ENCODE peak calls at places on chromosomes 1 and 21, in eight cellular contexts. L is upper lobe of right lung, G is breast epithelium, W is GM23248, B is tibial artery, I is fibroblast of lung, U is neuronal stem cell, R is adrenal gland. A is an unnamed sample.

GRCh38 chr1:87686671-87687070 is 358.0 kb downstream of the LMO4 start:
- DNase-seq in L (no peak), G (no peak), W (no peak), B (no peak), I (no peak), U (no peak), R (no peak), A (no peak)

GRCh38 chr1:183023601-183024351 is 556 bp downstream of the LAMC1 start:
- DNase-seq in L (peak; percentile 91), G (peak; percentile 80), W (peak; percentile 74), B (peak; percentile 57), I (peak; percentile 52), U (peak; percentile 48), R (peak; percentile 56), A (peak; percentile 86)

GRCh38 chr1:159953866-159954515 is at the start of gene SLAMF9:
- DNase-seq in L (no peak), G (no peak), W (peak; percentile 83), B (no peak), I (peak; percentile 8), U (no peak), R (no peak), A (no peak)

GRCh38 chr1:59075021-59075420 is 221.9 kb upstream of the FGGY start:
- DNase-seq in L (no peak), G (no peak), W (no peak), B (no peak), I (no peak), U (no peak), R (no peak), A (no peak)

GRCh38 chr1:20634065-20634593 is 871 bp downstream of the PINK1 start:
- DNase-seq in L (no peak), G (no peak), W (peak; percentile 46), B (no peak), I (no peak), U (no peak), R (no peak), A (no peak)

GRCh38 chr1:84853743-84854721 is 39.0 kb downstream of the LPAR3 start:
- DNase-seq in L (no peak), G (no peak), W (peak; percentile 87), B (no peak), I (peak; percentile 49), U (no peak), R (no peak), A (no peak)

GRCh38 chr1:180953291-180953747 is 40.6 kb downstream of the KIAA1614 start:
- DNase-seq in L (peak; percentile 61), G (peak; percentile 72), W (peak; percentile 34), B (no peak), I (no peak), U (no peak), R (no peak), A (peak; percentile 91)

GRCh38 chr21:33362044-33362555 is 37.3 kb downstream of the IFNAR1 start:
- DNase-seq in L (no peak), G (no peak), W (no peak), B (no peak), I (no peak), U (no peak), R (no peak), A (no peak)

GRCh38 chr21:46295177-46295711 is 9.1 kb downstream of the YBEY start:
- DNase-seq in L (no peak), G (no peak), W (peak; percentile 30), B (no peak), I (peak; percentile 24), U (no peak), R (no peak), A (no peak)

GRCh38 chr1:93015590-93015989 is 54.3 kb upstream of the DIPK1A start:
- DNase-seq in L (no peak), G (no peak), W (peak; percentile 56), B (no peak), I (peak; percentile 46), U (no peak), R (no peak), A (no peak)

GRCh38 chr1:172143384-172144025 is 277.0 kb upstream of the C1orf105 start:
- DNase-seq in L (no peak), G (no peak), W (peak; percentile 74), B (no peak), I (peak; percentile 89), U (no peak), R (no peak), A (no peak)

GRCh38 chr1:22196041-22196440 is 53.1 kb upstream of the WNT4 start:
- DNase-seq in L (no peak), G (no peak), W (no peak), B (no peak), I (no peak), U (no peak), R (no peak), A (no peak)

GRCh38 chr1:198373376-198373775 is 167.1 kb downstream of the ATP6V1G3 start:
- DNase-seq in L (no peak), G (no peak), W (peak; percentile 48), B (no peak), I (peak; percentile 27), U (no peak), R (no peak), A (no peak)

GRCh38 chr1:108327534-108328462 is 83.9 kb upstream of the NBPF4 start:
- DNase-seq in L (no peak), G (no peak), W (no peak), B (no peak), I (no peak), U (no peak), R (no peak), A (no peak)

GRCh38 chr1:166924829-166925541 is 48.9 kb upstream of the TADA1 start:
- DNase-seq in L (no peak), G (no peak), W (no peak), B (no peak), I (no peak), U (no peak), R (no peak), A (no peak)

GRCh38 chr1:30437059-30437576 is 286.3 kb downstream of the MATN1 start:
- DNase-seq in L (no peak), G (no peak), W (no peak), B (no peak), I (no peak), U (no peak), R (no peak), A (no peak)

GRCh38 chr1:214500349-214501055 is 50.9 kb downstream of the PTPN14 start:
- DNase-seq in L (no peak), G (no peak), W (peak; percentile 30), B (no peak), I (no peak), U (no peak), R (no peak), A (no peak)
- H3K4me1 ChIP-seq in L (no peaks in the 10 kb centered on the region), G (no peaks in the 10 kb centered on the region), W (peaks cover 34% of the 10 kb centered on the region), B (peaks cover 66% of the 10 kb centered on the region), I (peaks cover 5% of the 10 kb centered on the region), U (peaks cover 3% of the 10 kb centered on the region), R (peaks cover 4% of the 10 kb centered on the region), A (peaks cover 4% of the 10 kb centered on the region)

GRCh38 chr1:231603598-231604275 is 22.9 kb upstream of the DISC1 start:
- DNase-seq in L (no peak), G (no peak), W (peak; percentile 74), B (no peak), I (peak; percentile 68), U (peak; percentile 42), R (peak; percentile 23), A (no peak)
- H3K27ac ChIP-seq in L (no peak overlapping the region), G (no peak overlapping the region), W (no peak overlapping the region), B (peak overlapping the region; percentile 4), I (no peak overlapping the region), U (no peak overlapping the region), R (no peak overlapping the region), A (no peak overlapping the region)

GRCh38 chr1:145959333-145959732 is 1.5 kb upstream of the LIX1L start:
- DNase-seq in L (no peak), G (no peak), W (no peak), B (no peak), I (no peak), U (no peak), R (no peak), A (no peak)

GRCh38 chr1:145956361-145956760 is 1.5 kb downstream of the LIX1L start:
- DNase-seq in L (no peak), G (no peak), W (no peak), B (no peak), I (no peak), U (no peak), R (no peak), A (no peak)

GRCh38 chr1:145958734-145959133 is 917 bp upstream of the LIX1L start:
- DNase-seq in L (no peak), G (no peak), W (no peak), B (no peak), I (no peak), U (no peak), R (no peak), A (no peak)

GRCh38 chr1:145956776-145957442 is 908 bp downstream of the LIX1L start:
- DNase-seq in L (no peak), G (no peak), W (peak; percentile 61), B (no peak), I (peak; percentile 65), U (no peak), R (peak; percentile 84), A (no peak)

GRCh38 chr1:145957443-145958319 is at the start of gene LIX1L:
- DNase-seq in L (peak; percentile 97), G (peak; percentile 93), W (peak; percentile 99), B (peak; percentile 97), I (peak; percentile 97), U (peak; percentile 94), R (peak; percentile 97), A (peak; percentile 98)
- H3K36me3 ChIP-seq in L (no peaks in the 10 kb centered on the region), G (no peaks in the 10 kb centered on the region), W (no peaks in the 10 kb centered on the region), B (peaks cover 4% of the 10 kb centered on the region), I (peaks cover 1% of the 10 kb centered on the region), U (no peaks in the 10 kb centered on the region), R (no peaks in the 10 kb centered on the region), A (no peaks in the 10 kb centered on the region)

DNA sequence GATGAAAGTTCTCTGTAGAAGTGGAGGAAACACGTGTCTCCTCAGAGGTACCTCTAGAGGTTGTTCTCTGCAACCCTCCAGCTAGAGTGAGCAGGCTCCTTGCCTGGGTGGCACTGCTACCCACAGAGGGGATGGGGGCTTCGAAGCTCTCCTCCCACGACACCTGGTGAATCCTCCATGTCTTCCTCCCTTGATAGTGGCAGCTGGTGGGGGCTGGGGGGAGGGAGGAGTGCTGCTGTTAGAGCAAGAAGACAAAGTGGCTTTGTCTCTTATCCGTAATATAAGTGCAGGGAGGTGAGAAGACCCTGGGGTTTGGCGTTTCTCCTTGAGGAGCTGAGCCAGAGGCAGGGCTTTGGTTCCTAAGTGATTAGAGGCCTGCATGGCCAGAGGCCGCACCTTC is 45.2 kb downstream of the ATP2B4 start:
- DNase-seq in L (no peak), G (no peak), W (no peak), B (no peak), I (no peak), U (no peak), R (no peak), A (no peak)
- H3K4me1 ChIP-seq in L (peaks cover 67% of the 10 kb centered on the region), G (peaks cover 19% of the 10 kb centered on the region), W (peaks cover 78% of the 10 kb centered on the region), B (peaks cover 98% of the 10 kb centered on the region), I (peaks cover 70% of the 10 kb centered on the region), U (peaks cover 17% of the 10 kb centered on the region), R (peaks cover 20% of the 10 kb centered on the region), A (peaks cover 26% of the 10 kb centered on the region)

DNA sequence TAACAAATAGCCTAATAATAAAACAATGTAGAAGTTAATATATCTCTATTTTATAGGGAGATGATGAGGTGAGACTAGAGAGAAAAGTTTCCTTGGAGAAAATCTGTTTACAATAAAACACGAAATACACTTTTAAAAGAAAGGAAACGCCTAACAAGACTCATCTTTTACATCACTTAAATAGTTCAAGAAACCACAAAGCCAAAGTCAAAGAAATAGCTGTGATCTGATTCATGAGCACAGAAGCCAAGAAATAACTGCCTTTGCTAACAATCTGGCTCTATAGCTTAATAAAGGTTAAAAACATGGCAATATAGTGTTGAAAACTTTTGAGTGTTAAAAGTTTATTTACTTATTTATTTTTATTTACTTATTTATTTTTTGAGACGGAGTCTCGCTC is 61.5 kb downstream of the TOR3A start:
- DNase-seq in L (no peak), G (no peak), W (peak; percentile 95), B (no peak), I (peak; percentile 96), U (no peak), R (no peak), A (no peak)
- H3K27ac ChIP-seq in L (peak overlapping the region; percentile 49), G (peak overlapping the region; percentile 79), W (peak overlapping the region; percentile 98), B (peak overlapping the region; percentile 38), I (peak overlapping the region; percentile 98), U (no peak overlapping the region), R (no peak overlapping the region), A (no peak overlapping the region)

A was measured in pancreas.